ENCODE peak calls at places on chromosomes 11 and 22, in seven cellular contexts. Q, D, W, O, F, L and N are unnamed samples.

GRCh38 chr11:122910775-122911174 is 28.2 kb downstream of the JHY start:
- DNase-seq in O (no peak), Q (no peak), W (no peak), D (no peak), F (peak; percentile 16), L (no peak), N (no peak)

GRCh38 chr11:279040-279965 is 1.1 kb downstream of the NLRP6 start:
- DNase-seq in D (no peak), O (no peak), L (no peak), W (peak; percentile 54), Q (peak; percentile 57), F (no peak), N (no peak)

GRCh38 chr11:78197816-78198215 is 9.1 kb downstream of the USP35 start:
- DNase-seq in W (no peak), O (no peak), Q (no peak), F (no peak), L (no peak), D (no peak), N (no peak)

GRCh38 chr11:62552465-62552782 is 5.8 kb upstream of the AHNAK start:
- DNase-seq in O (no peak), W (no peak), D (no peak), F (peak; percentile 71), Q (peak; percentile 81), L (no peak), N (no peak)

GRCh38 chr11:74780277-74780870 is 31.7 kb downstream of the RNF169 start:
- DNase-seq in L (no peak), W (no peak), O (no peak), Q (no peak), F (no peak), D (no peak), N (no peak)

GRCh38 chr11:20158597-20159257 is 1.5 kb downstream of the DBX1 start:
- DNase-seq in L (peak; percentile 19), F (peak; percentile 45), Q (no peak), W (peak; percentile 61), D (no peak), O (no peak), N (peak; percentile 3)

GRCh38 chr11:130159657-130160459 is at the start of gene ST14:
- DNase-seq in W (no peak), D (no peak), Q (peak; percentile 51), L (no peak), F (no peak), O (no peak), N (no peak)

GRCh38 chr11:33734441-33735165 is 1.6 kb downstream of the CD59 start:
- DNase-seq in F (no peak), D (no peak), Q (no peak), O (no peak), W (no peak), L (no peak), N (no peak)

GRCh38 chr11:43955381-43956118 is 13.1 kb downstream of the C11orf96 start:
- DNase-seq in L (no peak), F (peak; percentile 35), W (no peak), D (no peak), O (no peak), Q (no peak), N (no peak)

GRCh38 chr22:20758688-20759087 is 15.2 kb upstream of the SERPIND1 start:
- DNase-seq in D (no peak), L (no peak), O (no peak), F (no peak), W (no peak), Q (no peak), N (no peak)

GRCh38 chr11:122900803-122901202 is 18.2 kb downstream of the JHY start:
- DNase-seq in D (no peak), O (no peak), Q (no peak), W (no peak), F (no peak), L (no peak), N (no peak)

GRCh38 chr11:76339217-76339616 is 41.7 kb downstream of the THAP12 start:
- DNase-seq in D (no peak), Q (no peak), F (peak; percentile 18), O (no peak), W (no peak), L (peak; percentile 73), N (no peak)

GRCh38 chr22:39176067-39176621 is 23.7 kb upstream of the CBX7 start:
- DNase-seq in D (no peak), W (peak; percentile 65), Q (no peak), O (no peak), F (peak; percentile 73), L (no peak), N (no peak)

GRCh38 chr22:37906364-37907008 is 389 bp downstream of the MICALL1 start:
- DNase-seq in L (no peak), Q (no peak), W (no peak), D (no peak), O (no peak), F (no peak), N (no peak)

GRCh38 chr11:85313741-85314140 is 313.4 kb downstream of the DLG2 start:
- DNase-seq in O (no peak), Q (no peak), W (no peak), L (no peak), F (no peak), D (no peak), N (no peak)